ENCODE peak calls at places on chromosomes 2 and 18, in seven cellular contexts. A is left lung; X is CD8-positive, alpha-beta T cell; Q is right lobe of liver; N is NCI-H446 treated with DMSO at 0.1 percent for 48 hours; J is CD4-positive, alpha-beta memory T cell; F is T-helper 9 cell. K is an unnamed sample.
A peak's percentile ranks its signal among the peaks of the same experiment; 100 is the strongest.

GRCh38 chr18:13585379-13586153 is 140.8 kb downstream of the FAM210A start:
- DNase-seq in A (no peak), X (no peak), Q (no peak), N (no peak), J (no peak), F (no peak), K (no peak)

GRCh38 chr2:165462433-165462832 is 7.1 kb upstream of the CSRNP3 start:
- DNase-seq in A (no peak), X (no peak), Q (no peak), N (peak; percentile 99), J (no peak), F (no peak), K (no peak)

GRCh38 chr2:175836361-175836760 is 165.7 kb downstream of the LNPK start:
- DNase-seq in A (no peak), X (no peak), Q (no peak), N (no peak), J (no peak), F (no peak), K (no peak)

GRCh38 chr2:162607915-162608314 is 230.7 kb downstream of the KCNH7 start:
- DNase-seq in A (no peak), X (no peak), Q (no peak), N (no peak), J (no peak), F (no peak), K (no peak)

GRCh38 chr2:35871672-35872071 is 483.9 kb upstream of the CRIM1 start:
- DNase-seq in A (no peak), X (no peak), Q (no peak), N (no peak), J (no peak), F (no peak), K (no peak)

GRCh38 chr2:216540920-216541319 is 42.3 kb downstream of the RPL37A start:
- DNase-seq in A (no peak), X (no peak), Q (no peak), N (no peak), J (no peak), F (no peak), K (no peak)

GRCh38 chr2:69771461-69771860 is 29.5 kb downstream of the ANXA4 start:
- DNase-seq in A (no peak), X (no peak), Q (no peak), N (no peak), J (no peak), F (no peak), K (no peak)

GRCh38 chr2:148812306-148812705 is 62.7 kb upstream of the KIF5C start:
- DNase-seq in A (no peak), X (no peak), Q (no peak), N (peak; percentile 85), J (no peak), F (no peak), K (no peak)

GRCh38 chr2:181106229-181106628 is 125.8 kb downstream of the UBE2E3 start:
- DNase-seq in A (no peak), X (no peak), Q (no peak), N (peak; percentile 75), J (no peak), F (no peak), K (no peak)

GRCh38 chr2:238528953-238529781 is 102.4 kb downstream of the ASB1 start:
- DNase-seq in A (no peak), X (no peak), Q (no peak), N (no peak), J (no peak), F (no peak), K (no peak)

GRCh38 chr2:47457268-47457667 is 54.3 kb downstream of the MSH2 start:
- DNase-seq in A (no peak), X (no peak), Q (no peak), N (no peak), J (no peak), F (no peak), K (no peak)

GRCh38 chr18:79576686-79577351 is 102.8 kb upstream of the CTDP1 start:
- DNase-seq in A (peak; percentile 77), X (no peak), Q (peak; percentile 49), N (peak; percentile 75), J (no peak), F (no peak), K (no peak)

GRCh38 chr2:127637725-127638252 is 8.2 kb upstream of the GPR17 start:
- DNase-seq in A (peak; percentile 74), X (no peak), Q (no peak), N (no peak), J (no peak), F (no peak), K (no peak)

GRCh38 chr2:214489181-214489580 is 78.3 kb downstream of the VWC2L start:
- DNase-seq in A (no peak), X (no peak), Q (no peak), N (no peak), J (no peak), F (no peak), K (no peak)

GRCh38 chr18:33201509-33201926 is 239.0 kb downstream of the CCDC178 start:
- DNase-seq in A (no peak), X (no peak), Q (no peak), N (no peak), J (no peak), F (no peak), K (no peak)

GRCh38 chr2:74373189-74373588 is 6.9 kb downstream of the DCTN1 start:
- DNase-seq in A (peak; percentile 86), X (no peak), Q (no peak), N (no peak), J (no peak), F (no peak), K (no peak)

GRCh38 chr18:58183226-58183625 is 139.2 kb downstream of the NEDD4L start:
- DNase-seq in A (no peak), X (no peak), Q (no peak), N (no peak), J (no peak), F (no peak), K (no peak)

GRCh38 chr18:24404591-24404990 is 7.0 kb upstream of the OSBPL1A start:
- DNase-seq in A (no peak), X (no peak), Q (no peak), N (no peak), J (no peak), F (no peak), K (no peak)

GRCh38 chr2:236731767-236732580 is 162.3 kb downstream of the ACKR3 start:
- DNase-seq in A (no peak), X (no peak), Q (peak; percentile 87), N (peak; percentile 50), J (no peak), F (no peak), K (no peak)